ENCODE peak calls at places on chromosomes 4 and X, in six cellular contexts. I, F, V, P, M and H are unnamed samples. For H3K4me1 and H3K27me3, the result is how much of the 10 kb centered on the place peaks cover.

GRCh38 chr4:105246712-105247111 is 100.0 kb downstream of the TET2 start:
- DNase-seq in I (no peak), F (no peak), V (no peak), P (no peak), M (no peak), H (no peak)

GRCh38 chrX:133307094-133307493 is 88.9 kb upstream of the TFDP3 start:
- DNase-seq in I (no peak), F (peak), V (no peak), P (no peak), M (no peak), H (no peak)

GRCh38 chrX:119981286-119982070 is 37.9 kb upstream of the NKAP start:
- DNase-seq in I (no peak), F (peak), V (no peak), P (no peak), M (peak), H (peak)

GRCh38 chrX:130165181-130165702 is 399 bp downstream of the AIFM1 start:
- DNase-seq in I (no peak), F (no peak), V (peak), P (no peak), M (no peak), H (no peak)

GRCh38 chr4:147957446-147957845 is 225.6 kb downstream of the ARHGAP10 start:
- DNase-seq in I (no peak), F (no peak), V (no peak), P (no peak), M (no peak), H (no peak)

GRCh38 chr4:141686146-141686775 is 49.9 kb downstream of the IL15 start:
- DNase-seq in I (no peak), F (no peak), V (no peak), P (no peak), M (no peak), H (no peak)

GRCh38 chrX:141314441-141314840 is 72.1 kb upstream of the SPANXC start:
- DNase-seq in I (no peak), F (no peak), V (no peak), P (no peak), M (no peak), H (no peak)

GRCh38 chr4:83219344-83219990 is 65.1 kb downstream of the COQ2 start:
- DNase-seq in I (no peak), F (no peak), V (no peak), P (no peak), M (peak), H (no peak)

DNA sequence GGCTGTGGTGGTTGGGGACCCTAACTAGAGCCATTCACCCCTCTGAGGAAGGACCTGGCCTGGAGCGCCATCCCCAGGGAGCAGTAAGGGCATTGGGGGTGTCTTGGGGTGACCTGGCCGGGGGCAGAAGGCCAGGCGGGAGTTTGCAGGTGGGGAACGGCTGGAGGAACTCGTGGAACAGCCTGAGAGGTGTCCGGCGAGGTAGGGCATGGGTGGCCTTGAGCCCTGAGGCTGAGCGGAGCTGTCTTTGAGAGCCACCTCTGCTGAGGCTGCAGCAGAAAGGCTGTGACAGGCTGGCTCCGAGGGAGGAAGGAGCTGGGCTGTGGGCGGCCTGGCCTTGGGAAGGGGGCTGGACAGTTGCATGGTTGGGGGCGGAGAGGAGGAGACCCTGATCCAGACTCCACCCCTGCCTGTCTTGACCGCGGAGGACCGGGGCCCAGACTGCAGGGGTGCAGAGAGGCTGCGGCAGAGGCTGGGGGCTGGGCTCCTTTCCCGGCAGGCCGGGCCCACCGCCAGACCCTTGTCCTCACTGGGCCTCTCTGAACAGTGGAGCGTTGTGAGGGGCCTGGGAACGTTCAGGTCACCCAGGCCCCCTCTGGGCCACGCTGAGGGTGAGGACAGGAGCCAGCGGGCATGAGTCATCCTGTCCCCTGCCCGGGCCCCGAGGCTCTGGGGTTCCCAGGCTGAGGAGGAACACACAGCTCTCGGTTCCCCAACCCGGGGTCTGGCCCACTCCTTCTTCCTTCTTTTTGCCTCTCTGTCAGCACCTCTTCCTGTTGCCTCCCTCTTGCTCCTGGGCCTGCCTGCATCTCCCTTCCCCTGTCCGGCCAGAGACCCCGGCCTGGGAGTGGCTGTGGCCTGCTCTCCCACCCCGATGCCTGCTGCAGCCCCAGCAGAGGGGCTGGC is 8.1 kb downstream of the SH3BP2 start:
- DNase-seq in I (peak), F (peak), V (no peak), P (peak), M (peak), H (no peak)
- H3K4me1 ChIP-seq in I (half or more), F (under half), V (under half), P (under half), M (half or more), H (under half)

DNA sequence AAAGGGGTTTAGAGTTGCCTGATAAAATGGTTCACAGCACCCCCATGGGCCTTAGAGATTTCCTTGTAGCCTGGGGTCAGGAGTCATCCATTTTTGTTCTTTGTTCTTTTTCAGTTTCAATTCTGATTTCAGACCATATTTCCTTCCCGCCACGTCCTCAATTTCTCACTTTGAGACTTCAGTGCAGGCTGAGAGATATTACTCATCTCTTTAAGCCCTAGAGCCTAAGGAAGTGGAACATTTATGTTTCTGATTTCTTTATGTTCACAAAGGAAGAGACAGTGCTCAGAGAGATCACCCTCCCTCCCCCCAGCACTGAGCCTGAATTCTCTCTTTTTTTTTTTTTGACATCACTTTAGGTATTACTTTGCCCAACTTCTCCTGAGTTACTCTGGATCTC is 56.3 kb downstream of the MSN start:
- DNase-seq in I (no peak), F (no peak), V (peak), P (no peak), M (no peak), H (peak)
- H3K4me3 ChIP-seq in I (no peak), F (no peak), V (no peak), P (no peak), M (no peak), H (peak)

DNA sequence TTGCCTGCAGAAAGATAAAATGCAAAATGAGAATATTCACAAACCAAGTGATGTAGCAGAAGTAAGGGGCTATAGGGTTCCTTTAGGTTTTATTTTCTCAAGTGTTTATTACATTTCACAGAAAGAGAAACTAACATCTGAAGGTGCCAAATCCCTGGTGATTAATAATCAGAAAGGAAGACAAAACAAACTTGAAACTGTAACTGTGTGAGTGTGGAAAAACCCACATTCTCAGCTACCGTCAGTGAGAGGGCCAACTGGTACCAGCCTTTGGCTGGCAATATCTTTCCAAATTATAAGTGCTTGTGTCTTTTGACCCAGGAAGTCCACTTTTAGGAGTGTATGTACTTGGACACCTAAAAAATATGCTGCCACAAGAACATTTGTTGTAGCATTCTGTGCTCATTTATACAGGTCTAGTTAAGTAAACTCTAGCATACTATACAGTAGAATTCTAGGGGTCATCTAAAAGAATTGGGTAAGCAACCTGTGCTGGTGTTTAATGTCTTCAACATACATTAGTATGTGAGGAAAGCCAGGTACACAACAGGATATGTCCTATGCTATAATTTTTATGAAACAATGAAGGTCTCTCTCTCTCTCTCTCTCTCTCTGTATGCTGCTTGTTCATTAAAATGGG is 6.6 kb upstream of the CD38 start:
- DNase-seq in I (no peak), F (no peak), V (no peak), P (no peak), M (no peak), H (no peak)
- H3K27me3 ChIP-seq in I (under half), F (under half), V (under half), P (under half), M (under half), H (under half)

DNA sequence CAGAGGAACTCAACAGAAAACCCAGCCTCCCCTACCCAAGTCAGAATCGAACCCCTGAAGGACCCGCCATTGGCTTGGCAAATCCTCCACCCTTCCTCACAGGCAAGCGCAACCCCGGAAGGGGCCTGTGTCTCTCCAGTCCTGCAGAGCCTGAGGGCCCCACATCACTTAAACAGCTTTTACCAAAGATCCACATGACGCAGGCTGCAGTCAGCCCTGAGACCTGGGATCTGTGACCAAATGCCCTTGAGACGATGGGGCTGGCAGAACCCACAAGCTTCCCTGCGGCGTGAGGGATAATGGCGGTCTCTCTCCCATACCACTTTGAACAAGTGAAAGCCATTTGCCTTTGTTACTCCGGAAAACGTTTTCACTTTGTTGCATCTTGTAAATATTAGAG is 54.9 kb downstream of the ACOX3 start:
- DNase-seq in I (no peak), F (no peak), V (no peak), P (no peak), M (no peak), H (no peak)
- H3K4me1 ChIP-seq in I (under half), F (under half), V (under half), P (under half), M (under half), H (under half)

GRCh38 chrX:150574824-150575409 is 6.5 kb downstream of the MTM1 start:
- DNase-seq in I (no peak), F (peak), V (no peak), P (no peak), M (no peak), H (no peak)

GRCh38 chrX:150572206-150572605 is 3.8 kb downstream of the MTM1 start:
- DNase-seq in I (peak), F (no peak), V (no peak), P (no peak), M (no peak), H (no peak)

GRCh38 chrX:150570512-150570911 is 2.1 kb downstream of the MTM1 start:
- DNase-seq in I (peak), F (no peak), V (no peak), P (no peak), M (no peak), H (no peak)

GRCh38 chrX:150575415-150575814 is 7.0 kb downstream of the MTM1 start:
- DNase-seq in I (peak), F (no peak), V (peak), P (no peak), M (no peak), H (no peak)

DNA sequence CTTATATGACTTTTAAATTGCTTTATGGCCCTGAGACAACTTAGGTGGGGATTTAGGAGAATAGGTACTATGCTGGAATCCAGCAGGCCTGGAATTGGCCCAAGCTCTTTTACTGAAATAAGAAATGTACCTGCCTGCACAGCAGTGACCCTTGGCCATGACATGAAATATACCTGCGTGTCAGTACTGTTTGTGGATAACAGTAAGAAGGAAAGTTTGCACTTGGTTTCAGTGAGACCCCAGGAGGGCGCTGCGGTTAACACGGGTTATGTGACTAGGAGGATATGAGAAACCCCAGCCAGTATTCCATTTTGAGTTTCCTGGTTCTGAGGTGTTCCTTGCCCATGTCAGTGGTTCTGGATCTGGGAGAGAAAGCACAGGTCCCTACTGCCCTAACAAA is 5.3 kb downstream of the MTM1 start:
- DNase-seq in I (no peak), F (no peak), V (peak), P (no peak), M (no peak), H (no peak)
- H3K4me3 ChIP-seq in I (no peak), F (no peak), V (no peak), P (no peak), M (no peak), H (peak)

GRCh38 chr4:7423801-7424552 is 10.8 kb downstream of the PSAPL1 start:
- DNase-seq in I (peak), F (no peak), V (no peak), P (peak), M (no peak), H (no peak)

GRCh38 chr4:7424553-7425111 is 10.1 kb downstream of the PSAPL1 start:
- DNase-seq in I (no peak), F (no peak), V (no peak), P (peak), M (no peak), H (no peak)

GRCh38 chr4:7422898-7423180 is 11.9 kb downstream of the PSAPL1 start:
- DNase-seq in I (no peak), F (no peak), V (no peak), P (no peak), M (no peak), H (no peak)

GRCh38 chr4:7422098-7422897 is 12.4 kb downstream of the PSAPL1 start:
- DNase-seq in I (no peak), F (no peak), V (no peak), P (peak), M (no peak), H (no peak)

DNA sequence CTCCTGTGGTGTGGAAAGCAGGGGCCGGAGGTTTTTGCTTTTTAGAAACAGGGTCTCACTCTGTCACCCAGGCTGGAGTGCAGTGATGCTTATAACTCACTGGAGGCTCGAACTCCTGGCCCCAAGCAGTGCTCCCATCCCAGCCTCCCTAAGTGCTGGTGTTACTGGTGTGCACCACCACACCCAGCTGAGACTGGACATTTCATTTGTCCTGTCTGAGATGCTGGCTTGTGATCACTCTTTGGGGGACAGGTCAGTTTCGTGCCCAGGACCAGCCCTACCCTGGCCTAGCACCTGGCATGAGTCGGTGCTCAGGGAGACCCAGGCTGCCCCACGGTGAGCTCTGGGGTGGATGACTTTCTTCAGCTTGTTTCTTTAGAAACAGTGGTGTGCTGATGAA is 11.3 kb downstream of the PSAPL1 start:
- DNase-seq in I (no peak), F (no peak), V (no peak), P (no peak), M (no peak), H (no peak)
- H3K27me3 ChIP-seq in I (under half), F (under half), V (under half), P (under half), M (under half), H (under half)

GRCh38 chr4:17811078-17811603 is 362 bp downstream of the NCAPG start:
- DNase-seq in I (no peak), F (no peak), V (no peak), P (no peak), M (no peak), H (no peak)
- H3K4me1 ChIP-seq in I (under half), F (under half), V (under half), P (under half), M (under half), H (half or more)

DNA sequence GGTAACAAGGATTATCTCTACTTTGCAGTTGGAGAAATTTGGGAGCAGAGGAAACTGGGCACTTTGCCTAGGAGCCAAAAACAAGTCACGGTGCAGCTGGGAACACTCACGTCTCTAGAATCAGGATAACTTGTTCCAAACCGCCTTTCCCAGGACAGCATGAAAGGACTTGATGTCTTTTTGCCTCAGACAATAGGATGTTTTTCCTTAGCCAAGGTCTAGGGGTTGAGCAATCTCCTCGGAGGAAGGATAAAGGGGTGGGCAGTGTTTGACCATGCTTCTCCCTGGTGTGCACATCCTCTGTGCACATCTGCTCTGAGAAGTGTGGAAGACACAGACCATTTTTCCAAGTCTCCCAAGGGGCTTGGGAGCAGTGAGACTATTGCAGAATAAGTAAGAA is 1.7 kb upstream of the SPARCL1 start:
- DNase-seq in I (no peak), F (no peak), V (no peak), P (no peak), M (no peak), H (no peak)
- H3K4me3 ChIP-seq in I (no peak), F (no peak), V (no peak), P (peak), M (no peak), H (no peak)

DNA sequence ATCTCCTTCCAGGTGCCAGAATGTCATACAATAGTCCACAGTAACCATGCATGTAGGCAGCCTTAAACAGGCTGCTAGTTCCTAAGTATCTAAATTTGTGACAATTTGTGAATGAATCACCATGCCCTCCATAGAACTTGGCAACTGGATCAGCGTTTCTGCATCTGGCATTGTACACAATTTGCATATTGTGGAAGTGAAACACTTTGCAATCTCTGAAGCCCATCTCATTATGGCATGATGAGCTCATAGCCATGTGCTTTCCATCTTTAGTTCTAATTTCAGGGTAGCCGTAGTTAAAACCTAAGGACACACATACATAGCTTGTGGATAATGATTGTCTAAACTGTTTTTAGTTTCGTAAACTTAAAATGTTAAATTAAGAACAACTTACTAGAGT is 573.6 kb downstream of the PPP4R3C start:
- DNase-seq in I (no peak), F (no peak), V (no peak), P (no peak), M (no peak), H (no peak)
- H3K27me3 ChIP-seq in I (under half), F (under half), V (under half), P (under half), M (under half), H (under half)

GRCh38 chrX:123171781-123172180 is 12.3 kb upstream of the GRIA3 start:
- DNase-seq in I (no peak), F (no peak), V (no peak), P (no peak), M (no peak), H (no peak)
- H3K4me1 ChIP-seq in I (under half), F (under half), V (under half), P (under half), M (under half), H (under half)